ENCODE peak calls at places on chromosomes 12 and 14, in four cellular contexts. One of them, this sample, is unnamed.

GRCh38 chr12:54700301-54700700 is 52.1 kb upstream of the DCD start:
- DNase-seq in heart right ventricle: no peak
- DNase-seq in HCT116: no peak
- DNase-seq in body of pancreas: no peak
- DNase-seq in this sample: no peak

GRCh38 chr12:66693901-66694513 is 15.1 kb upstream of the GRIP1 start:
- DNase-seq in heart right ventricle: no peak
- DNase-seq in HCT116: peak; percentile 52
- DNase-seq in body of pancreas: peak; percentile 13
- DNase-seq in this sample: no peak

GRCh38 chr14:93939304-93940229 is 12.4 kb downstream of the FAM181A start:
- DNase-seq in heart right ventricle: peak; percentile 82
- DNase-seq in HCT116: peak; percentile 56
- DNase-seq in body of pancreas: peak; percentile 84
- DNase-seq in this sample: peak; percentile 82

GRCh38 chr14:39318574-39318973 is 84.9 kb downstream of the MIA2 start:
- DNase-seq in heart right ventricle: no peak
- DNase-seq in HCT116: no peak
- DNase-seq in body of pancreas: no peak
- DNase-seq in this sample: no peak

GRCh38 chr12:8948711-8949524 is 527 bp downstream of the M6PR start:
- DNase-seq in heart right ventricle: no peak
- DNase-seq in HCT116: no peak
- DNase-seq in body of pancreas: no peak
- DNase-seq in this sample: no peak

GRCh38 chr14:64878775-64879634 is 702 bp downstream of the SPTB start:
- DNase-seq in heart right ventricle: peak; percentile 13
- DNase-seq in HCT116: no peak
- DNase-seq in body of pancreas: peak; percentile 20
- DNase-seq in this sample: peak; percentile 72

GRCh38 chr12:75635606-75636444 is 124.4 kb upstream of the KRR1 start:
- DNase-seq in heart right ventricle: no peak
- DNase-seq in HCT116: peak; percentile 99
- DNase-seq in body of pancreas: no peak
- DNase-seq in this sample: no peak

GRCh38 chr12:27382126-27382795 is 49.6 kb downstream of the BMAL2 start:
- DNase-seq in heart right ventricle: no peak
- DNase-seq in HCT116: no peak
- DNase-seq in body of pancreas: no peak
- DNase-seq in this sample: no peak

GRCh38 chr12:67690656-67691055 is 42.1 kb downstream of the DYRK2 start:
- DNase-seq in heart right ventricle: no peak
- DNase-seq in HCT116: no peak
- DNase-seq in body of pancreas: no peak
- DNase-seq in this sample: no peak

GRCh38 chr12:27505771-27506170 is 18.2 kb upstream of the PPFIBP1 start:
- DNase-seq in heart right ventricle: no peak
- DNase-seq in HCT116: no peak
- DNase-seq in body of pancreas: no peak
- DNase-seq in this sample: no peak

GRCh38 chr12:48979602-48980388 is 1.7 kb downstream of the WNT1 start:
- DNase-seq in heart right ventricle: no peak
- DNase-seq in HCT116: no peak
- DNase-seq in body of pancreas: no peak
- DNase-seq in this sample: peak; percentile 50

GRCh38 chr12:106258935-106259334 is 11.1 kb upstream of the CKAP4 start:
- DNase-seq in heart right ventricle: no peak
- DNase-seq in HCT116: no peak
- DNase-seq in body of pancreas: no peak
- DNase-seq in this sample: no peak

DNA sequence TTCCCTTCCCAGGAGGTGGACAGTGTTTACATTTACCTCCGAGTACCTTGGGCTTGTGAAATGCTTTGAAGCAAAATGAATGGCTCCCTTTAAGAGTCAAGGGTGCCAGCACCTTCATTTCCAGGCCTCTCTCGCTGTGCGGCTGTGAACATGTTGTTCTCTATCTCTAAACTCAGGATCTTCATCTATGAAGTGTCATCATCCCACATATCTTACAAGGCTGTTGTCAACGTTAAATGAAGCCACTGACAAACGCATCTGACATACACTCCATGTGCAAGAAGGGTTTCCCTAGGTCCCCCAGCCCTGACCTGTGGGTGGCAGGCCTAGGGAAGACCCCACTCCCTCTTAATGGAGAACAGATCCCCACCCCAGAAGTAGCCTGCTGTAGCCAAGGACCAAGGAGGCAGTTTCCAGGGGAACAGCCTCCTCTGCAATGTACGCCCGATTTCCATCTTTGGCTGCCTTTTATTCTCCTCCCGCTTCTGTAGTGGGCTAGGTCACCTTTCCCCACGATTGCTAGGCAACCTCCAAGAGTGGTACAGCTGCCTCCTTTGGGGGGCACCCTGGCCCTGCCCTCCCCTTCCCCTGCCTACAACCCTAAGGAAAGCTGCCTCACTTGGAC is 7.6 kb downstream of the ACTN1 start:
- DNase-seq in heart right ventricle: no peak
- DNase-seq in HCT116: no peak
- DNase-seq in body of pancreas: no peak
- DNase-seq in this sample: no peak
- H3K4me1 ChIP-seq in heart right ventricle: peaks cover 66% of the 10 kb centered on the region
- H3K4me1 ChIP-seq in HCT116: peaks cover 14% of the 10 kb centered on the region
- H3K4me1 ChIP-seq in body of pancreas: peaks cover 75% of the 10 kb centered on the region
- H3K4me1 ChIP-seq in this sample: peaks cover 1% of the 10 kb centered on the region

GRCh38 chr12:43352001-43352400 is 200.0 kb downstream of the ADAMTS20 start:
- DNase-seq in heart right ventricle: no peak
- DNase-seq in HCT116: no peak
- DNase-seq in body of pancreas: no peak
- DNase-seq in this sample: no peak

GRCh38 chr12:43347026-43347425 is 205.0 kb downstream of the ADAMTS20 start:
- DNase-seq in heart right ventricle: no peak
- DNase-seq in HCT116: no peak
- DNase-seq in body of pancreas: no peak
- DNase-seq in this sample: no peak

GRCh38 chr12:43348221-43348620 is 203.8 kb downstream of the ADAMTS20 start:
- DNase-seq in heart right ventricle: no peak
- DNase-seq in HCT116: no peak
- DNase-seq in body of pancreas: no peak
- DNase-seq in this sample: no peak

GRCh38 chr12:43345023-43345422 is 207.0 kb downstream of the ADAMTS20 start:
- DNase-seq in heart right ventricle: no peak
- DNase-seq in HCT116: no peak
- DNase-seq in body of pancreas: no peak
- DNase-seq in this sample: no peak

DNA sequence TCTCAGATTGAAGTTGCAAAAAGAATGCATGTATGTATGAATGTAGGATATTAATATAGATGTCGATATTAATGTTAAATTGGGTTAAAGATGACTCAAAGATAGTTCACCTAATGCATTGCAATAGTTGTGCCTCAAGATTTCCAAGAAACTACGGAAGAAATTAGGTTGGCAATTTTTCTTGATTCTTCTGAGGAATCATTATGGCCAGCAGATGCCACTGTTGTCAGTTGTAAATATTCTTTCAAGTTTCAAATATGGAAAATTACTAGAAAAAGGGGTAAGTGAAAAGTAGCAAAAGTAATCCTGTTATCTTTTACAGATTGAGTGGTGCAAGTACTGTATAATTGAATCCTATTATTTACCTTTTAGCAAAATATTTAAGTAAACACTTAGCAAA is 202.1 kb downstream of the ADAMTS20 start:
- DNase-seq in heart right ventricle: no peak
- DNase-seq in HCT116: peak; percentile 10
- DNase-seq in body of pancreas: no peak
- DNase-seq in this sample: no peak
- TF ChIP-seq CTCF in heart right ventricle: no peak
- TF ChIP-seq CTCF in HCT116: peak; percentile 44
- TF ChIP-seq CTCF in body of pancreas: no peak
- TF ChIP-seq CTCF in this sample: no peak

GRCh38 chr12:94963649-94964048 is 39.8 kb downstream of the NDUFA12 start:
- DNase-seq in heart right ventricle: no peak
- DNase-seq in HCT116: no peak
- DNase-seq in body of pancreas: no peak
- DNase-seq in this sample: no peak
- H3K4me1 ChIP-seq in heart right ventricle: peaks cover 4% of the 10 kb centered on the region
- H3K4me1 ChIP-seq in HCT116: no peaks in the 10 kb centered on the region
- H3K4me1 ChIP-seq in body of pancreas: no peaks in the 10 kb centered on the region
- H3K4me1 ChIP-seq in this sample: no peaks in the 10 kb centered on the region

GRCh38 chr14:24913026-24913425 is 136.9 kb downstream of the STXBP6 start:
- DNase-seq in heart right ventricle: no peak
- DNase-seq in HCT116: no peak
- DNase-seq in body of pancreas: no peak
- DNase-seq in this sample: no peak

GRCh38 chr14:24910408-24910986 is 139.4 kb downstream of the STXBP6 start:
- DNase-seq in heart right ventricle: no peak
- DNase-seq in HCT116: no peak
- DNase-seq in body of pancreas: no peak
- DNase-seq in this sample: no peak

GRCh38 chr14:24913746-24914145 is 136.2 kb downstream of the STXBP6 start:
- DNase-seq in heart right ventricle: no peak
- DNase-seq in HCT116: no peak
- DNase-seq in body of pancreas: no peak
- DNase-seq in this sample: no peak

GRCh38 chr14:24909523-24910302 is 140.2 kb downstream of the STXBP6 start:
- DNase-seq in heart right ventricle: no peak
- DNase-seq in HCT116: no peak
- DNase-seq in body of pancreas: peak; percentile 26
- DNase-seq in this sample: no peak

GRCh38 chr14:24911324-24912095 is 138.4 kb downstream of the STXBP6 start:
- DNase-seq in heart right ventricle: no peak
- DNase-seq in HCT116: no peak
- DNase-seq in body of pancreas: no peak
- DNase-seq in this sample: no peak
- TF ChIP-seq CTCF in heart right ventricle: no peak
- TF ChIP-seq CTCF in HCT116: no peak
- TF ChIP-seq CTCF in body of pancreas: no peak
- TF ChIP-seq CTCF in this sample: no peak

GRCh38 chr12:120228041-120228290 is 27.1 kb upstream of the RPLP0 start:
- DNase-seq in heart right ventricle: no peak
- DNase-seq in HCT116: no peak
- DNase-seq in body of pancreas: no peak
- DNase-seq in this sample: no peak
- H3K4me1 ChIP-seq in heart right ventricle: peaks cover 87% of the 10 kb centered on the region
- H3K4me1 ChIP-seq in HCT116: peaks cover 49% of the 10 kb centered on the region
- H3K4me1 ChIP-seq in body of pancreas: peaks cover 79% of the 10 kb centered on the region
- H3K4me1 ChIP-seq in this sample: peaks cover 78% of the 10 kb centered on the region

GRCh38 chr14:91417983-91418386 is 365 bp upstream of the CCDC88C start:
- DNase-seq in heart right ventricle: peak; percentile 27
- DNase-seq in HCT116: peak; percentile 32
- DNase-seq in body of pancreas: peak; percentile 46
- DNase-seq in this sample: peak; percentile 42

GRCh38 chr14:91418387-91419043 is 895 bp upstream of the CCDC88C start:
- DNase-seq in heart right ventricle: peak; percentile 75
- DNase-seq in HCT116: peak; percentile 42
- DNase-seq in body of pancreas: peak; percentile 74
- DNase-seq in this sample: peak; percentile 76

GRCh38 chr14:91417134-91417982 is at the start of gene CCDC88C:
- DNase-seq in heart right ventricle: peak; percentile 68
- DNase-seq in HCT116: peak; percentile 22
- DNase-seq in body of pancreas: peak; percentile 76
- DNase-seq in this sample: peak; percentile 65

GRCh38 chr14:91419451-91419850 is 1.8 kb upstream of the CCDC88C start:
- DNase-seq in heart right ventricle: no peak
- DNase-seq in HCT116: no peak
- DNase-seq in body of pancreas: no peak
- DNase-seq in this sample: no peak

GRCh38 chr14:91419044-91419397 is 1.4 kb upstream of the CCDC88C start:
- DNase-seq in heart right ventricle: no peak
- DNase-seq in HCT116: no peak
- DNase-seq in body of pancreas: no peak
- DNase-seq in this sample: no peak
- TF ChIP-seq CTCF in heart right ventricle: no peak
- TF ChIP-seq CTCF in HCT116: no peak
- TF ChIP-seq CTCF in body of pancreas: no peak
- TF ChIP-seq CTCF in this sample: no peak

This sample was measured in psoas muscle.